ENCODE peak calls at places on chromosome 12, in ten cellular contexts. G, V, L, I, O, U, S, Q, P and T are unnamed samples.
A peak's percentile ranks its signal among the peaks of the same experiment; 100 is the strongest.

GRCh38 chr12:10310926-10311705 is 3.4 kb downstream of the KLRD1 start:
- DNase-seq in G (no peak), V (no peak), L (no peak), I (no peak), O (no peak), U (no peak), S (no peak), Q (no peak), P (no peak), T (no peak)

GRCh38 chr12:12180575-12180974 is 86.3 kb downstream of the LRP6 start:
- DNase-seq in G (no peak), V (no peak), L (no peak), I (no peak), O (no peak), U (no peak), S (no peak), Q (no peak), P (no peak), T (no peak)

GRCh38 chr12:113002155-113002554 is 23.8 kb downstream of the OAS2 start:
- DNase-seq in G (no peak), V (no peak), L (no peak), I (no peak), O (no peak), U (no peak), S (no peak), Q (no peak), P (no peak), T (no peak)

GRCh38 chr12:97300921-97301320 is 161.7 kb upstream of the RMST start:
- DNase-seq in G (no peak), V (no peak), L (no peak), I (no peak), O (no peak), U (no peak), S (no peak), Q (no peak), P (no peak), T (no peak)

GRCh38 chr12:48999371-49000131 is at the start of gene DDN:
- DNase-seq in G (peak; percentile 83), V (peak; percentile 95), L (peak; percentile 79), I (no peak), O (peak; percentile 39), U (peak; percentile 52), S (no peak), Q (peak; percentile 62), P (no peak), T (no peak)

GRCh38 chr12:92928431-92928961 is 599 bp downstream of the EEA1 start:
- DNase-seq in G (no peak), V (no peak), L (peak; percentile 73), I (no peak), O (peak; percentile 51), U (no peak), S (peak; percentile 49), Q (peak; percentile 73), P (peak; percentile 38), T (no peak)

GRCh38 chr12:74349925-74350324 is 187.7 kb upstream of the ATXN7L3B start:
- DNase-seq in G (no peak), V (no peak), L (no peak), I (no peak), O (no peak), U (no peak), S (no peak), Q (no peak), P (no peak), T (no peak)

GRCh38 chr12:127548123-127548553 is 718.8 kb upstream of the TMEM132C start:
- DNase-seq in G (no peak), V (no peak), L (no peak), I (no peak), O (no peak), U (peak; percentile 72), S (no peak), Q (no peak), P (no peak), T (no peak)

GRCh38 chr12:15931590-15932053 is 20.5 kb downstream of the DERA start:
- DNase-seq in G (no peak), V (no peak), L (no peak), I (no peak), O (no peak), U (no peak), S (no peak), Q (no peak), P (no peak), T (no peak)

GRCh38 chr12:128813883-128814282 is 9.9 kb downstream of the SLC15A4 start:
- DNase-seq in G (no peak), V (no peak), L (no peak), I (no peak), O (no peak), U (no peak), S (no peak), Q (no peak), P (no peak), T (no peak)

GRCh38 chr12:123253606-123254459 is 17.8 kb downstream of the CDK2AP1 start:
- DNase-seq in G (peak; percentile 41), V (no peak), L (no peak), I (no peak), O (peak; percentile 61), U (no peak), S (no peak), Q (no peak), P (no peak), T (no peak)

GRCh38 chr12:7154042-7154441 is 23.9 kb downstream of the CLSTN3 start:
- DNase-seq in G (no peak), V (no peak), L (no peak), I (no peak), O (no peak), U (no peak), S (no peak), Q (no peak), P (peak; percentile 67), T (no peak)

DNA sequence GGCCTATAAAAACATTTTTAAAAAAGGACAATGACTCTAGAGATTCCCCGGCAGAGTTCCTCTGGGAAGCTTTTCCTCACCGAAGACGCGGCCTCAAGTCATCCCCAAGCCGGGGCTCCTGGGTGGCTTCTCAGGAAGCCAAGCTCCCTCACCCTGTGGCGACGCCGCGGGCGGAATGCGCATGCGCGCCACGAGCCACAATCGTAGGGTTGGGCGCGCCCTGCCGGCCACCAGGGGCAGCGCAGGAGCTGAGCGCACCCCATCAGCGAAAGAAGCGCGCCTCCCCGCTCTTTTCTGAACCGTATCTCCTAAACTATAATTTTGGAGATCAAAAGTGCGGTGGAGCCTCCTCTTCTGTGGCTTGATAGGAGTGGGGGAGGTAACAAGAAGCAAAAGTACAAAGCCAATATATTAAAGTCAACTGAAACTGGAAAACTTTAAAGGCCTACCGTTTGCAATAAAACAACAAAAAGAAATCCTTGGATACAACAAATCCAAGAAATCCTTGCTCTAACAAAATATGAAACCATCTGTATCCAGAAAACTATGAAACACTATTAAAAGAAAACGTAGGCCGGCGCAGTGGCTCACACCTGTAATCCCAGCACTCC is 17.4 kb upstream of the CHFR start:
- DNase-seq in G (peak; percentile 93), V (peak; percentile 79), L (peak; percentile 90), I (no peak), O (peak; percentile 88), U (no peak), S (peak; percentile 83), Q (peak; percentile 87), P (peak; percentile 78), T (peak; percentile 81)
- H3K9me3 ChIP-seq in G (no peaks in the 10 kb centered on the region), V (peaks cover 4% of the 10 kb centered on the region), L (peaks cover 18% of the 10 kb centered on the region), I (peaks cover 63% of the 10 kb centered on the region), O (no peaks in the 10 kb centered on the region), U (peaks cover 14% of the 10 kb centered on the region), S (no peaks in the 10 kb centered on the region), Q (no peaks in the 10 kb centered on the region), P (peaks cover 11% of the 10 kb centered on the region), T (no peaks in the 10 kb centered on the region)

GRCh38 chr12:34598851-34599529 is 576.7 kb downstream of the ALG10 start:
- DNase-seq in G (peak; percentile 26), V (no peak), L (peak; percentile 13), I (no peak), O (peak; percentile 1), U (no peak), S (no peak), Q (peak; percentile 21), P (no peak), T (no peak)
- H3K9me3 ChIP-seq in G (no peaks in the 10 kb centered on the region), V (no peaks in the 10 kb centered on the region), L (peaks cover 10% of the 10 kb centered on the region), I (peaks cover 86% of the 10 kb centered on the region), O (peaks cover 27% of the 10 kb centered on the region), U (peaks cover 61% of the 10 kb centered on the region), S (peaks cover 36% of the 10 kb centered on the region), Q (peaks cover 100% of the 10 kb centered on the region), P (peaks cover 84% of the 10 kb centered on the region), T (peaks cover 5% of the 10 kb centered on the region)

GRCh38 chr12:34296143-34297041 is 274.1 kb downstream of the ALG10 start:
- DNase-seq in G (peak; percentile 46), V (peak; percentile 2), L (peak; percentile 9), I (no peak), O (peak; percentile 1), U (no peak), S (no peak), Q (peak; percentile 27), P (no peak), T (peak; percentile 4)

GRCh38 chr12:34297126-34297789 is 275.0 kb downstream of the ALG10 start:
- DNase-seq in G (peak; percentile 35), V (peak; percentile 1), L (peak; percentile 19), I (no peak), O (peak; percentile 1), U (no peak), S (no peak), Q (peak; percentile 10), P (no peak), T (no peak)

GRCh38 chr12:34294671-34295365 is 272.5 kb downstream of the ALG10 start:
- DNase-seq in G (peak; percentile 43), V (peak; percentile 1), L (peak; percentile 23), I (no peak), O (peak; percentile 1), U (no peak), S (peak; percentile 1), Q (peak; percentile 22), P (no peak), T (peak; percentile 7)

GRCh38 chr12:34294137-34294536 is 271.8 kb downstream of the ALG10 start:
- DNase-seq in G (peak; percentile 33), V (peak; percentile 0), L (no peak), I (no peak), O (peak; percentile 1), U (no peak), S (no peak), Q (peak; percentile 19), P (no peak), T (peak; percentile 2)

DNA sequence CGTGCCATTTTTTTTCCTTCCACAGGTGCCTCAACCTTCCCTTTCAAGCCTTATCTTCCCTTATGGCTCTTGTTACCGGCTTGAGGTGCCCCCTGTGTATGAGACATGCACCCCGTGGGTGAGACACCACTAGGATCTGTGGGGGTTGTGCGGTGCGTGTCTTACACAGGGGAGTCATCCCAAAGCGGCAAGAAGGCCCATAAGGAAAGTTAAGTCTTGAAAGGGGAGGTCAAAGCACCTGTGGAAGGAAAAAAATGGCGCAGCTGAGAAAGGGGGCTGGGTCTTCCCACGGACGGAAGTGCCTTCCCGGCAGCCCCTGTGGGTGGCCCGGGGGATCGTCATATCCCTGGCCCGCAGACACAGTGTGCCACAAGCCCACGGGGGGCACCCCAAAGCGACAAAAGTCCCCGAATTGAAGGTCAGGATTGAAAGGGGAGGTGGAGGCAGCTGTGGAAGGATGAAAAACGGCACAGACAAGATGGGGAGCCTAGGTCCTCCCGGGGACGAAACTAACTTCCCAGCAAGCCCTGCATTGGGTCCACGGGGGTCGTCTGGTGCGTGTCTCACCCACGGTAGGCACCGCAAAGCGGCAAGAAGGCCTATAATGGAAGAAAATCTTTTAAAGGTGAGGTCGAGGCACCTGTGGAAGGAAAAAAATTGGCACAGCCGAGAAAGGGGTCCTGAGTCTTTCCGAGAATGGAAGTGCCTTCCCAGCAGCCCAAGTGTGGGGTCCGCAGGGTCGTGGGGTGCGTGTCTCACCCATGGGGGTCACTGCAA is 273.3 kb downstream of the ALG10 start:
- DNase-seq in G (peak; percentile 42), V (no peak), L (peak; percentile 11), I (no peak), O (no peak), U (no peak), S (peak; percentile 1), Q (no peak), P (no peak), T (peak; percentile 2)
- H3K9me3 ChIP-seq in G (no peaks in the 10 kb centered on the region), V (no peaks in the 10 kb centered on the region), L (no peaks in the 10 kb centered on the region), I (peaks cover 100% of the 10 kb centered on the region), O (no peaks in the 10 kb centered on the region), U (peaks cover 73% of the 10 kb centered on the region), S (no peaks in the 10 kb centered on the region), Q (peaks cover 98% of the 10 kb centered on the region), P (peaks cover 39% of the 10 kb centered on the region), T (no peaks in the 10 kb centered on the region)

GRCh38 chr12:34605510-34605887 is 583.2 kb downstream of the ALG10 start:
- DNase-seq in G (peak; percentile 20), V (no peak), L (no peak), I (no peak), O (no peak), U (no peak), S (no peak), Q (no peak), P (no peak), T (no peak)
- H3K9me3 ChIP-seq in G (no peaks in the 10 kb centered on the region), V (no peaks in the 10 kb centered on the region), L (no peaks in the 10 kb centered on the region), I (peaks cover 75% of the 10 kb centered on the region), O (peaks cover 11% of the 10 kb centered on the region), U (peaks cover 51% of the 10 kb centered on the region), S (peaks cover 22% of the 10 kb centered on the region), Q (peaks cover 85% of the 10 kb centered on the region), P (peaks cover 74% of the 10 kb centered on the region), T (peaks cover 3% of the 10 kb centered on the region)